ENCODE peak calls at places on chromosomes 11 and 22, in seven cellular contexts. One of them, this sample, is unnamed.

GRCh38 chr11:61315260-61315659 is 17.6 kb downstream of the DDB1 start:
- DNase-seq in AG09309: no peak
- DNase-seq in HEK293T: no peak
- DNase-seq in NCI-H2081: no peak
- DNase-seq in nucleus accumbens: no peak
- DNase-seq in left ventricle myocardium inferior: no peak
- DNase-seq in stimulated activated CD4-positive, alpha-beta T cell treated with anti-CD3 and anti-CD28 coated beads, Interleukin-15, amount 100 ng/mL, for 1 hour: no peak
- DNase-seq in this sample: no peak

GRCh38 chr11:71482216-71482615 is 29.2 kb downstream of the NADSYN1 start:
- DNase-seq in nucleus accumbens: no peak
- DNase-seq in NCI-H2081: no peak
- DNase-seq in left ventricle myocardium inferior: no peak
- DNase-seq in stimulated activated CD4-positive, alpha-beta T cell treated with anti-CD3 and anti-CD28 coated beads, Interleukin-15, amount 100 ng/mL, for 1 hour: no peak
- DNase-seq in AG09309: no peak
- DNase-seq in HEK293T: no peak
- DNase-seq in this sample: no peak

GRCh38 chr11:22554221-22554620 is 71.4 kb downstream of the FANCF start:
- DNase-seq in nucleus accumbens: no peak
- DNase-seq in AG09309: no peak
- DNase-seq in stimulated activated CD4-positive, alpha-beta T cell treated with anti-CD3 and anti-CD28 coated beads, Interleukin-15, amount 100 ng/mL, for 1 hour: no peak
- DNase-seq in HEK293T: no peak
- DNase-seq in left ventricle myocardium inferior: no peak
- DNase-seq in NCI-H2081: no peak
- DNase-seq in this sample: no peak

GRCh38 chr22:37172266-37173245 is 15.5 kb downstream of the C1QTNF6 start:
- DNase-seq in nucleus accumbens: no peak
- DNase-seq in NCI-H2081: no peak
- DNase-seq in AG09309: no peak
- DNase-seq in stimulated activated CD4-positive, alpha-beta T cell treated with anti-CD3 and anti-CD28 coated beads, Interleukin-15, amount 100 ng/mL, for 1 hour: no peak
- DNase-seq in left ventricle myocardium inferior: no peak
- DNase-seq in HEK293T: no peak
- DNase-seq in this sample: no peak

GRCh38 chr11:120884290-120885020 is 139.4 kb upstream of the TBCEL start:
- DNase-seq in stimulated activated CD4-positive, alpha-beta T cell treated with anti-CD3 and anti-CD28 coated beads, Interleukin-15, amount 100 ng/mL, for 1 hour: no peak
- DNase-seq in NCI-H2081: no peak
- DNase-seq in nucleus accumbens: no peak
- DNase-seq in AG09309: no peak
- DNase-seq in HEK293T: no peak
- DNase-seq in left ventricle myocardium inferior: no peak
- DNase-seq in this sample: no peak

GRCh38 chr11:123429336-123429735 is 733 bp upstream of the GRAMD1B start:
- DNase-seq in HEK293T: no peak
- DNase-seq in stimulated activated CD4-positive, alpha-beta T cell treated with anti-CD3 and anti-CD28 coated beads, Interleukin-15, amount 100 ng/mL, for 1 hour: no peak
- DNase-seq in nucleus accumbens: no peak
- DNase-seq in AG09309: peak
- DNase-seq in left ventricle myocardium inferior: no peak
- DNase-seq in NCI-H2081: no peak
- DNase-seq in this sample: no peak

GRCh38 chr11:103051986-103052385 is 40.0 kb downstream of the DCUN1D5 start:
- DNase-seq in HEK293T: no peak
- DNase-seq in NCI-H2081: no peak
- DNase-seq in nucleus accumbens: no peak
- DNase-seq in AG09309: no peak
- DNase-seq in stimulated activated CD4-positive, alpha-beta T cell treated with anti-CD3 and anti-CD28 coated beads, Interleukin-15, amount 100 ng/mL, for 1 hour: no peak
- DNase-seq in left ventricle myocardium inferior: no peak
- DNase-seq in this sample: no peak

GRCh38 chr11:10930224-10930960 is 72.5 kb upstream of the ZBED5 start:
- DNase-seq in AG09309: no peak
- DNase-seq in left ventricle myocardium inferior: no peak
- DNase-seq in NCI-H2081: peak
- DNase-seq in stimulated activated CD4-positive, alpha-beta T cell treated with anti-CD3 and anti-CD28 coated beads, Interleukin-15, amount 100 ng/mL, for 1 hour: no peak
- DNase-seq in nucleus accumbens: no peak
- DNase-seq in HEK293T: no peak
- DNase-seq in this sample: peak

This sample was measured in NCI-H526 treated with DMSO at 0.1 percent for 48 hours.